ENCODE peak calls at places on chromosomes 6 and 20, in seven cellular contexts. H is prostate gland, U is upper lobe of left lung, Q is adrenal gland, I is stomach, L is HCT116, S is esophagus muscularis mucosa. E is an unnamed sample.
A peak's percentile ranks its signal among the peaks of the same experiment; 100 is the strongest.

GRCh38 chr6:43299338-43300293 is 1.6 kb downstream of the SLC22A7 start:
- DNase-seq in Q (no peak), I (no peak), L (no peak), H (no peak), U (no peak), S (no peak), E (no peak)

GRCh38 chr6:27091661-27092315 is 155.7 kb upstream of the PRSS16 start:
- DNase-seq in Q (no peak), H (no peak), S (no peak), U (peak; percentile 47), I (no peak), L (peak; percentile 86), E (peak; percentile 58)

GRCh38 chr20:60583741-60584140 is 625.5 kb downstream of the CDH26 start:
- DNase-seq in Q (no peak), S (no peak), U (no peak), I (no peak), H (no peak), L (no peak), E (no peak)

GRCh38 chr20:50571466-50571865 is 61.3 kb downstream of the PTPN1 start:
- DNase-seq in I (no peak), Q (no peak), S (no peak), H (no peak), U (no peak), L (no peak), E (no peak)

GRCh38 chr20:58436868-58437645 is 48.0 kb downstream of the VAPB start:
- DNase-seq in I (no peak), H (no peak), S (no peak), L (no peak), Q (no peak), U (no peak), E (no peak)

GRCh38 chr6:35015476-35015875 is 125.7 kb downstream of the TCP11 start:
- DNase-seq in L (no peak), S (no peak), U (no peak), H (no peak), Q (no peak), I (no peak), E (no peak)

GRCh38 chr6:79600313-79601019 is 30.7 kb upstream of the SH3BGRL2 start:
- DNase-seq in S (no peak), U (no peak), Q (no peak), L (no peak), H (no peak), I (no peak), E (no peak)

GRCh38 chr20:34064286-34064685 is 47.8 kb downstream of the EIF2S2 start:
- DNase-seq in H (no peak), L (no peak), I (no peak), Q (no peak), U (no peak), S (no peak), E (no peak)

GRCh38 chr6:113428702-113429101 is 428.4 kb upstream of the MARCKS start:
- DNase-seq in I (no peak), H (no peak), L (no peak), S (no peak), U (no peak), Q (no peak), E (no peak)

GRCh38 chr6:96834070-96834469 is 3.2 kb downstream of the GPR63 start:
- DNase-seq in Q (no peak), H (no peak), U (no peak), L (no peak), S (no peak), I (no peak), E (no peak)

GRCh38 chr20:33893314-33893713 is 82.2 kb downstream of the CHMP4B start:
- DNase-seq in I (no peak), L (no peak), S (no peak), H (no peak), U (no peak), Q (no peak), E (no peak)

GRCh38 chr6:60671369-60671768 is 1614.7 kb downstream of the KHDRBS2 start:
- DNase-seq in Q (no peak), U (no peak), H (no peak), S (no peak), L (no peak), I (no peak), E (no peak)

GRCh38 chr20:54355631-54356280 is 119.6 kb upstream of the DOK5 start:
- DNase-seq in I (no peak), S (no peak), L (no peak), Q (no peak), H (no peak), U (no peak), E (no peak)

GRCh38 chr6:27814665-27815424 is 97.4 kb downstream of the OR2B2 start:
- DNase-seq in H (peak; percentile 87), I (peak; percentile 79), S (no peak), L (peak; percentile 93), U (peak; percentile 52), Q (peak; percentile 90), E (peak; percentile 85)

GRCh38 chr6:163260111-163260895 is 154.2 kb upstream of the QKI start:
- DNase-seq in H (no peak), L (no peak), I (no peak), S (no peak), U (peak; percentile 47), Q (no peak), E (peak; percentile 32)

GRCh38 chr6:158756126-158756525 is 63.0 kb downstream of the EZR start:
- DNase-seq in I (peak; percentile 15), U (no peak), S (no peak), L (no peak), Q (no peak), H (no peak), E (no peak)

GRCh38 chr20:11091496-11091895 is 417.7 kb upstream of the JAG1 start:
- DNase-seq in Q (no peak), I (no peak), H (no peak), S (no peak), L (no peak), U (no peak), E (no peak)

GRCh38 chr6:44920952-44921491 is 407.1 kb upstream of the RUNX2 start:
- DNase-seq in S (no peak), U (no peak), I (no peak), H (no peak), L (no peak), Q (no peak), E (no peak)

GRCh38 chr6:137793805-137794508 is 73.1 kb upstream of the TNFAIP3 start:
- DNase-seq in H (no peak), I (no peak), S (no peak), L (no peak), U (no peak), Q (no peak), E (no peak)

GRCh38 chr20:57392130-57392445 is 892 bp downstream of the RBM38 start:
- DNase-seq in I (no peak), U (no peak), Q (no peak), L (no peak), S (no peak), H (no peak), E (no peak)

GRCh38 chr20:57394087-57395082 is 3.2 kb downstream of the RBM38 start:
- DNase-seq in L (no peak), Q (no peak), U (no peak), H (no peak), S (no peak), I (no peak), E (no peak)

GRCh38 chr20:57393321-57394086 is 2.3 kb downstream of the RBM38 start:
- DNase-seq in S (no peak), U (no peak), H (no peak), Q (no peak), I (no peak), L (no peak), E (no peak)

GRCh38 chr20:57391439-57392129 is 388 bp downstream of the RBM38 start:
- DNase-seq in S (no peak), U (peak; percentile 90), Q (no peak), L (no peak), I (peak; percentile 31), H (no peak), E (no peak)

DNA sequence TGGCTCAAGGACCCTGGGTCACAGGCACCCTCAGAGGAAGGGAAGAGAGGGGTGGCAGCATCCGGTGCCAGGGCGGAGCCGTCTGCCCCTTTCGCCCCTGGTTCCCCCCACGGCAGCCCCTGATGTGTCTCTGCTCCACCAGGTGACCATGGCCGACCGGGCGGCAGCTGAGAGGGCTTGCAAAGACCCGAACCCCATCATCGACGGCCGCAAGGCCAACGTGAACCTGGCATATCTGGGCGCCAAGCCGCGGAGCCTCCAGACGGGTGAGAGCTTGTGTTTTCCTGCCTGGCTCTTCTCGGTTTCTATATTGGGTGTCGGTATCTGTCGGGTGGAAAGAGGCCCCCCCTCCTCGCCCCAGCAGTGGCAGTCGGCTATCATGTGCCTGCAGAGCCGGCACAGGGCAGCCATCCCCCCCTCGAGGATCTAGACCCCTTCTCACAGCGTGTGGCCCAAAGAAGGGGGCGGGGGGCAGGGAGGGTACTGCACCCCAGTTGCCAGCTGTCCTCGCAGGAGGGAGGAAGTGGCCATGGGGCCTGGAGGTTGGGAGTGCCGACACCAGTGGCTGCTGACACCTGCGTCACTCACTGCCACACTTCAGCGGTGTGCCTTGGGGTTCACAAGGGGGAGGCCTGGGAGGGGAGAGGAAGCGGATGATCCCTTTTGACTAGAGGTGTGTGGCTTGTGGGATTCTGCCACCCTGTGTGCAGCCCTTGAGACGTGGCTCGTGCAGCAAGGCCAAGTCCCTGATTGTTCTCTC is 1.5 kb downstream of the RBM38 start:
- DNase-seq in I (peak; percentile 60), S (no peak), H (peak; percentile 44), U (peak; percentile 85), Q (peak; percentile 46), L (no peak), E (no peak)
- TF ChIP-seq POLR2A in I (no peak), S (peak; percentile 3), H (peak; percentile 34), U (no peak), Q (peak; percentile 43), L (no peak), E (no peak)

DNA sequence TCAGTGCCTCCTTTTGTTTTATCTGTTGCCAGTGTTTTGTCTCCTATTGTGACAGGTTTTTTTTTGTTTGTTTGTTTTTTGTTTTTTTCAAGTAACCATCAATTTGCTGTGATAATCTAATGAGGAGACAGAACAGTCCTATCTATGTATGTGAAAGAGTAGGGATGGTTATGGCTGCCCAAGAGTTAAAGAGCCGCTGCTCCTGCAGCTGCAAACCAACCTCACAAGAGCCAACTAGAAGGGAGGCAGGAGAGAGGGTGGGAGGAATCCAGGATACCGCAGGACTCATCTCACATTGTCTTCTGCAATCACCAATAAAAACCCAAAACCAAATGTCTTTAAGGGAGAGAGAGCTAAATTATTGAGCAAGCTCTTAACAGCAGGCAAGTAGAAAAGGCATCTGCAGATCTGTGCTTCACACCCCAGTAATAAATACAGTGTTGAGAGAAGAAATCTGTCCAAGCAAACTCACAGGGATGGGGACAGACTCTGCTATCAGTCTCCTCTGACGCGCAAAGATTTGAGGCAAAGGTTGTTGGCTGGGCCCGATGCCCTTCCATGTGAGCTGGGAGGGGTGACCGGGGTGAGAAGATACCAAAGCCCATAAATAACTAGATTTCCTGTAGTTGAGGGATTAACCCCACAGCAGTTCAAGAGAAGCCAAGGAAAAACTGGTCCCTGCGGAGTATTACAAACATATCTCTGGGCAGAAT is 315.3 kb upstream of the SOX4 start:
- DNase-seq in Q (peak; percentile 21), H (no peak), U (no peak), S (peak; percentile 47), I (no peak), L (no peak), E (no peak)
- H3K4me3 ChIP-seq in Q (no peak overlapping the region), H (no peak overlapping the region), U (no peak overlapping the region), S (no peak overlapping the region), I (no peak overlapping the region), L (no peak overlapping the region), E (no peak overlapping the region)

GRCh38 chr20:46311719-46312074 is 3.4 kb upstream of the CDH22 start:
- DNase-seq in H (no peak), U (no peak), I (no peak), S (no peak), L (no peak), Q (no peak), E (no peak)
- H3K27me3 ChIP-seq in H (peaks cover 6% of the 10 kb centered on the region), U (peaks cover 56% of the 10 kb centered on the region), I (peaks cover 89% of the 10 kb centered on the region), S (peaks cover 64% of the 10 kb centered on the region), L (peaks cover 16% of the 10 kb centered on the region), Q (peaks cover 57% of the 10 kb centered on the region), E (no peaks in the 10 kb centered on the region)

GRCh38 chr6:11094411-11094851 is 797 bp downstream of the SMIM13 start:
- DNase-seq in H (peak; percentile 33), S (no peak), L (no peak), U (no peak), I (peak; percentile 47), Q (peak; percentile 62), E (peak; percentile 72)
- TF ChIP-seq POLR2A in H (no peak), S (no peak), L (no peak), U (no peak), I (no peak), Q (no peak), E (no peak)

E was measured in testis.